ENCODE peak calls at places on chromosomes 11 and 22, in four cellular contexts. D is heart left ventricle, S is choroid plexus epithelial cell, P is K562. G is an unnamed sample.

GRCh38 chr11:3627291-3627690 is 14.5 kb downstream of the ART5 start:
- DNase-seq in D (no peak), S (peak), P (no peak), G (no peak)

GRCh38 chr22:45131749-45132148 is 32.0 kb upstream of the NUP50 start:
- DNase-seq in D (no peak), S (no peak), P (no peak), G (no peak)

GRCh38 chr22:33443688-33444087 is 385.5 kb upstream of the SYN3 start:
- DNase-seq in D (no peak), S (no peak), P (no peak), G (no peak)

GRCh38 chr11:123145220-123145619 is 49.8 kb downstream of the CLMP start:
- DNase-seq in D (no peak), S (peak), P (no peak), G (no peak)

GRCh38 chr11:1770528-1770927 is 6.8 kb upstream of the CTSD start:
- DNase-seq in D (no peak), S (no peak), P (no peak), G (no peak)

GRCh38 chr22:43845981-43846380 is 16.3 kb downstream of the SULT4A1 start:
- DNase-seq in D (peak), S (no peak), P (no peak), G (no peak)

GRCh38 chr11:107576497-107577086 is 11.1 kb upstream of the ALKBH8 start:
- DNase-seq in D (no peak), S (peak), P (peak), G (no peak)

GRCh38 chr22:38872831-38873248 is 824 bp upstream of the CBX6 start:
- DNase-seq in D (peak), S (peak), P (peak), G (peak)

GRCh38 chr11:122737951-122738693 is 82.6 kb downstream of the UBASH3B start:
- DNase-seq in D (no peak), S (peak), P (no peak), G (no peak)

GRCh38 chr11:10255388-10256125 is 38.5 kb downstream of the SBF2 start:
- DNase-seq in D (no peak), S (no peak), P (no peak), G (no peak)

GRCh38 chr22:31647516-31647915 is 14.5 kb downstream of the PISD start:
- DNase-seq in D (no peak), S (peak), P (no peak), G (no peak)

GRCh38 chr11:65716774-65717405 is 3.7 kb downstream of the RNASEH2C start:
- DNase-seq in D (no peak), S (no peak), P (no peak), G (no peak)

GRCh38 chr22:27372969-27373670 is 428.4 kb downstream of the MN1 start:
- DNase-seq in D (no peak), S (peak), P (peak), G (peak)

GRCh38 chr22:29198240-29198639 is 7.5 kb upstream of the EMID1 start:
- DNase-seq in D (no peak), S (no peak), P (no peak), G (no peak)

DNA sequence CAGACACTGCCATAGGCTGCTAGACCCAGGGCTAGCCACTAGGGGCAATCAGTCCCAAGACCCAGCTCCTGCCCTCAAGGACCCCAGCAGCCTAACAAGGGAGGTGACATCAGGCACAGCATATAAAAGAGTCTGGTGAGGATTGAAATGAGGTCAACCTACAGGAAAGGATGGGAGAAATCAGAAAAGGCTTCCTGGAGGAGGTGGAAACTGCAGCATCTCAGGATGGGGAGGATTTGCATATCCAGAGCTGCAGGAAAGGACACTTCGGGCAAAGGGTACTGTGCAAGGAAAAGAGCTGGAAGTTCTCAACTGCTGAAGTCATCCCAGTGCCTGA is 2.9 kb upstream of the ARFGAP2 start:
- DNase-seq in D (no peak), S (peak), P (peak), G (no peak)
- H3K4me3 ChIP-seq in D (no peak), S (no peak), P (no peak), G (no peak)

GRCh38 chr11:31813242-31813960 is 2.3 kb upstream of the PAX6 start:
- DNase-seq in D (no peak), S (no peak), P (no peak), G (no peak)
- H3K4me3 ChIP-seq in D (peak), S (peak), P (no peak), G (peak)

GRCh38 chr22:37566329-37566837 is 6.1 kb downstream of the CDC42EP1 start:
- DNase-seq in D (no peak), S (no peak), P (no peak), G (no peak)

GRCh38 chr22:37567991-37568390 is 7.7 kb downstream of the CDC42EP1 start:
- DNase-seq in D (no peak), S (no peak), P (no peak), G (no peak)

GRCh38 chr22:37568448-37569008 is 8.2 kb downstream of the CDC42EP1 start:
- DNase-seq in D (no peak), S (no peak), P (no peak), G (no peak)

GRCh38 chr22:37565830-37566229 is 5.5 kb downstream of the CDC42EP1 start:
- DNase-seq in D (no peak), S (no peak), P (no peak), G (no peak)

DNA sequence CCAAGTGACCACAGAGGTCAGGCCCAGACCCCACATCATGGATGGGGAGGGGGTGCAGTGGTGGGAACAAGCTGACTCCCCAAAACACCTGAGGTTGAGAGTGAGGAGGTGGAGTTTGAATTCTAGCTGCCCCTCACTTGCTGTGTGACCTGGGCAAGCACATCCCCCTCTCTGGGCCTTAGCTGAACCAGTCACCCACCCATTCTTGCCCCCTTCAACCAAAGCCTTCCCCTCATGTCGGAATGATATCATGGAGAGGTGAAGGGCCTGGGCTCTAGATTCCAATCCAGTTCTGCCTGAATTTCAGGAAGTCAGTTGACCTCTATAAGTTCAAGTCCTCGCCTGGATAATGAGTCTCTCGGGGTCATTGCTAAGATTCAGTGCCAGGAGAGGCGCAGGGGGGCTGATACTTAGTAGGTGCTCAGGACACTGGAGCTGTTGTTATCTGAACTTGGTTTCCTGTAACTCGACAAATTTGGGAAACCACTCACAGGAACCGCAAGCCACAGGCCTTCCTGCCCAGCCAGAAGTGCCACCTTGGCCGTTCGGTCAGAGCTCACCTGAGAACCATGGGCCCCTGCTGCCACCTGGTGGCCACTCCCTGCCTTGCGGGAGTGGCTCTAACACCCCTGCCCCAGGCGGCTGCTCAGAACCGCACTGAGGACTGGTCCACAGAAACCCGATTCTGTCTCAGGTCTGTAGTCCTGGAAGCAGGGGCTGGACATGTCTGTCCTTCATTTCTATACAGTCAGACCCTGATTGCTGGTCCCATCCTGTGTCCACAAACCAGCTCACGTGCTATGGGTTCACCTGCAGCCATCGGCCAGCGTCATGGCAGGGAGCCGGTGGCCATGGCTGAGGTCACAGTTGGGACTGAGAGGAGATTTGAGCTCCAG is 6.9 kb downstream of the CDC42EP1 start:
- DNase-seq in D (peak), S (peak), P (peak), G (peak)
- H3K4me3 ChIP-seq in D (no peak), S (no peak), P (no peak), G (no peak)

GRCh38 chr11:88831303-88831890 is 234.4 kb downstream of the GRM5 start:
- DNase-seq in D (peak), S (no peak), P (no peak), G (no peak)
- H3K4me3 ChIP-seq in D (no peak), S (no peak), P (no peak), G (no peak)

GRCh38 chr11:78330361-78330760 is 87.3 kb downstream of the GAB2 start:
- DNase-seq in D (no peak), S (no peak), P (no peak), G (no peak)

GRCh38 chr11:78334109-78334508 is 83.5 kb downstream of the GAB2 start:
- DNase-seq in D (no peak), S (no peak), P (no peak), G (no peak)

GRCh38 chr11:78332174-78332866 is 85.3 kb downstream of the GAB2 start:
- DNase-seq in D (no peak), S (peak), P (no peak), G (no peak)

GRCh38 chr11:78332872-78333271 is 84.7 kb downstream of the GAB2 start:
- DNase-seq in D (no peak), S (no peak), P (no peak), G (no peak)

GRCh38 chr11:78331711-78332110 is 85.9 kb downstream of the GAB2 start:
- DNase-seq in D (no peak), S (no peak), P (no peak), G (no peak)
- H3K4me3 ChIP-seq in D (no peak), S (no peak), P (no peak), G (no peak)

GRCh38 chr11:46278387-46279173 is 1.1 kb downstream of the CREB3L1 start:
- DNase-seq in D (peak), S (peak), P (peak), G (peak)
- H3K4me3 ChIP-seq in D (peak), S (peak), P (peak), G (peak)

GRCh38 chr11:43856988-43857387 is 23.6 kb upstream of the ALKBH3 start:
- DNase-seq in D (no peak), S (peak), P (no peak), G (no peak)

GRCh38 chr11:43853766-43854165 is 26.9 kb upstream of the ALKBH3 start:
- DNase-seq in D (no peak), S (peak), P (no peak), G (no peak)

DNA sequence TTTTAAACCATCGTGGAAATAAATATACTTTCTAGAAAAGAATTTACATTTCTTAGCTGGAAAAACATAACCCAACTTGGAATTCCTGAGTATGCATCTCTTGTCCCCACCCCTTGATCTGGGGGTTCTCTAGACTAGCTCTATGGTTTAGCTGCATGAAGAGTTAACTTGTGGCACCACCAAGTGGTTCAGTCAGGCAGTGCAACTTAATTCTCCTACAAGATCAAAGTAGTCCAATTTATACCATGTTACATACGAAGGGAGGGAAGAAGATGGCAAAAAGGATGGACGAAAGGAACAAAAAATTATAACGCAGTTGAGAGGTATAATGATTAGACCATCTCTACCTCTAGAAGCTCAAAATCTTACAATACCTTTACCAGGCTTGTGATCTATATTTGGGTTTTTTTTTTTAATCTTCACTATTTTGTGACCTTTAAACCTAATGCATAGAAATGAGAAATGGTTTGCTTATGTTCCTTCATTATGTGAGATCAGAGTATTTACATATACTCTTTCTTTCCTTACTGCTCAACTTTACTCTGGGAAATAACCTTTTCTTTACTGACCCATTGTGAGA is 28.5 kb upstream of the ALKBH3 start:
- DNase-seq in D (no peak), S (peak), P (peak), G (no peak)
- H3K4me3 ChIP-seq in D (no peak), S (no peak), P (no peak), G (no peak)

GRCh38 chr11:8017894-8018741 is 31.0 kb downstream of the EIF3F start:
- DNase-seq in D (no peak), S (peak), P (no peak), G (no peak)

GRCh38 chr11:8017071-8017470 is 29.9 kb downstream of the EIF3F start:
- DNase-seq in D (no peak), S (no peak), P (no peak), G (no peak)

GRCh38 chr11:8021920-8022319 is 34.8 kb downstream of the EIF3F start:
- DNase-seq in D (no peak), S (no peak), P (no peak), G (no peak)

GRCh38 chr11:8018742-8019631 is 31.9 kb downstream of the EIF3F start:
- DNase-seq in D (peak), S (peak), P (no peak), G (peak)

GRCh38 chr11:8019671-8020597 is 32.8 kb downstream of the EIF3F start:
- DNase-seq in D (no peak), S (peak), P (no peak), G (no peak)
- H3K4me3 ChIP-seq in D (peak), S (peak), P (no peak), G (peak)